ENCODE peak calls at places on chromosomes 5 and 9, in four cellular contexts. A is tibial artery, G is heart right ventricle, D is PC-3. J is an unnamed sample.

GRCh38 chr5:171984748-171985419 is 21.6 kb downstream of the FBXW11 start:
- DNase-seq in A (no peak), G (no peak), D (peak), J (no peak)

GRCh38 chr9:127644943-127645342 is 32.9 kb downstream of the STXBP1 start:
- DNase-seq in A (no peak), G (no peak), D (no peak), J (no peak)

GRCh38 chr5:139745121-139745799 is 50.3 kb upstream of the PSD2 start:
- DNase-seq in A (peak), G (peak), D (peak), J (no peak)

GRCh38 chr5:52822437-52822836 is 34.7 kb downstream of the ITGA1 start:
- DNase-seq in A (peak), G (peak), D (no peak), J (peak)

GRCh38 chr5:74625742-74626241 is 14.7 kb downstream of the ENC1 start:
- DNase-seq in A (no peak), G (no peak), D (no peak), J (no peak)

GRCh38 chr9:135075234-135076142 is 12.0 kb upstream of the OLFM1 start:
- DNase-seq in A (peak), G (peak), D (no peak), J (peak)

GRCh38 chr5:149646564-149646963 is 65.3 kb downstream of the ARHGEF37 start:
- DNase-seq in A (no peak), G (no peak), D (no peak), J (no peak)

GRCh38 chr5:14488697-14489096 is 92.9 kb upstream of the OTULINL start:
- DNase-seq in A (no peak), G (no peak), D (no peak), J (no peak)

GRCh38 chr5:103669615-103670014 is 107.0 kb upstream of the NUDT12 start:
- DNase-seq in A (no peak), G (no peak), D (no peak), J (no peak)

GRCh38 chr9:70408393-70409040 is 5.9 kb downstream of the KLF9 start:
- DNase-seq in A (no peak), G (no peak), D (no peak), J (peak)

GRCh38 chr5:168443950-168444700 is 42.1 kb upstream of the RARS1 start:
- DNase-seq in A (no peak), G (no peak), D (no peak), J (no peak)

GRCh38 chr5:172648008-172648359 is 6.9 kb downstream of the NEURL1B start:
- DNase-seq in A (peak), G (no peak), D (no peak), J (no peak)

GRCh38 chr5:142783601-142784291 is 13.6 kb downstream of the ARHGAP26 start:
- DNase-seq in A (peak), G (peak), D (no peak), J (no peak)

GRCh38 chr5:112270299-112271293 is 148.5 kb downstream of the EPB41L4A start:
- DNase-seq in A (no peak), G (no peak), D (peak), J (no peak)

GRCh38 chr5:132771559-132771998 is 5.5 kb downstream of the SEPTIN8 start:
- DNase-seq in A (peak), G (peak), D (no peak), J (peak)

GRCh38 chr5:62082370-62082778 is 223.6 kb upstream of the KIF2A start:
- DNase-seq in A (no peak), G (no peak), D (peak), J (no peak)

J was measured in uterus.